ENCODE peak calls at places on chromosome 11, in seven cellular contexts. X, Y, B, O, P, R and H are unnamed samples.

GRCh38 chr11:125211191-125211953 is 46.8 kb downstream of the PKNOX2 start:
- DNase-seq in X (peak; percentile 60), Y (peak; percentile 10), B (no peak), O (no peak), P (no peak), R (no peak), H (no peak)

GRCh38 chr11:774873-775592 is 2.3 kb downstream of the GATD1 start:
- DNase-seq in X (no peak), Y (peak; percentile 33), B (peak; percentile 33), O (no peak), P (no peak), R (no peak), H (peak; percentile 33)

GRCh38 chr11:31692466-31692865 is 118.7 kb downstream of the PAX6 start:
- DNase-seq in X (no peak), Y (no peak), B (no peak), O (no peak), P (no peak), R (no peak), H (no peak)

GRCh38 chr11:132962026-132962425 is 570.3 kb downstream of the OPCML start:
- DNase-seq in X (no peak), Y (peak; percentile 72), B (no peak), O (no peak), P (no peak), R (no peak), H (no peak)

GRCh38 chr11:110376711-110377324 is 52.9 kb upstream of the FDX1 start:
- DNase-seq in X (peak; percentile 95), Y (peak; percentile 79), B (peak; percentile 44), O (peak; percentile 64), P (no peak), R (peak; percentile 65), H (peak; percentile 91)

GRCh38 chr11:74726547-74727182 is 4.6 kb downstream of the CHRDL2 start:
- DNase-seq in X (peak; percentile 75), Y (peak; percentile 85), B (peak; percentile 82), O (peak; percentile 59), P (peak; percentile 80), R (peak; percentile 73), H (peak; percentile 72)

GRCh38 chr11:76269247-76269646 is 62.9 kb upstream of the WNT11 start:
- DNase-seq in X (no peak), Y (no peak), B (no peak), O (no peak), P (no peak), R (no peak), H (no peak)

GRCh38 chr11:2584812-2585565 is 114.8 kb downstream of the KCNQ1OT1 start:
- DNase-seq in X (no peak), Y (no peak), B (peak; percentile 21), O (no peak), P (no peak), R (no peak), H (no peak)

GRCh38 chr11:134714021-134714656 is 302.1 kb upstream of the B3GAT1 start:
- DNase-seq in X (no peak), Y (no peak), B (no peak), O (no peak), P (no peak), R (no peak), H (no peak)

GRCh38 chr11:134261626-134262488 is 8.5 kb downstream of the ACAD8 start:
- DNase-seq in X (peak; percentile 67), Y (no peak), B (peak; percentile 69), O (no peak), P (peak; percentile 72), R (peak; percentile 21), H (no peak)

GRCh38 chr11:105137286-105137685 is 2.3 kb downstream of the CARD18 start:
- DNase-seq in X (no peak), Y (peak; percentile 43), B (no peak), O (no peak), P (no peak), R (no peak), H (no peak)

GRCh38 chr11:75338516-75339218 is 12.8 kb downstream of the ARRB1 start:
- DNase-seq in X (no peak), Y (peak; percentile 65), B (no peak), O (no peak), P (no peak), R (no peak), H (peak; percentile 77)

GRCh38 chr11:9219115-9219514 is 46.0 kb downstream of the DENND5A start:
- DNase-seq in X (no peak), Y (peak; percentile 55), B (no peak), O (no peak), P (no peak), R (peak; percentile 40), H (peak; percentile 52)

GRCh38 chr11:123304828-123305530 is 109.9 kb upstream of the CLMP start:
- DNase-seq in X (peak; percentile 58), Y (no peak), B (no peak), O (no peak), P (no peak), R (no peak), H (no peak)

GRCh38 chr11:36688132-36688531 is 90.1 kb upstream of the RAG2 start:
- DNase-seq in X (no peak), Y (no peak), B (no peak), O (no peak), P (no peak), R (no peak), H (no peak)

GRCh38 chr11:76752321-76753175 is 30.6 kb upstream of the TSKU start:
- DNase-seq in X (no peak), Y (peak; percentile 88), B (no peak), O (no peak), P (no peak), R (no peak), H (peak; percentile 39)

GRCh38 chr11:62556872-62557631 is 10.4 kb upstream of the AHNAK start:
- DNase-seq in X (peak; percentile 53), Y (peak; percentile 11), B (no peak), O (no peak), P (no peak), R (no peak), H (no peak)

GRCh38 chr11:3686751-3687150 is 15.6 kb upstream of the CHRNA10 start:
- DNase-seq in X (no peak), Y (peak; percentile 35), B (no peak), O (no peak), P (no peak), R (no peak), H (no peak)

GRCh38 chr11:125990244-125990643 is 44.4 kb downstream of the VSIG10L2 start:
- DNase-seq in X (no peak), Y (peak; percentile 67), B (no peak), O (no peak), P (no peak), R (no peak), H (peak; percentile 11)

GRCh38 chr11:58913685-58914084 is 25.6 kb upstream of the GLYATL1 start:
- DNase-seq in X (no peak), Y (no peak), B (no peak), O (no peak), P (no peak), R (no peak), H (no peak)

GRCh38 chr11:31397239-31397834 is 27.7 kb downstream of the DNAJC24 start:
- DNase-seq in X (peak; percentile 18), Y (peak; percentile 22), B (no peak), O (no peak), P (no peak), R (no peak), H (peak; percentile 36)

GRCh38 chr11:24859801-24860300 is 363.0 kb downstream of the LUZP2 start:
- DNase-seq in X (no peak), Y (no peak), B (no peak), O (no peak), P (no peak), R (no peak), H (no peak)

GRCh38 chr11:111707691-111708067 is 58.5 kb downstream of the PPP2R1B start:
- DNase-seq in X (no peak), Y (no peak), B (no peak), O (no peak), P (no peak), R (no peak), H (no peak)

GRCh38 chr11:46253258-46254134 is 24.0 kb upstream of the CREB3L1 start:
- DNase-seq in X (no peak), Y (no peak), B (peak; percentile 27), O (no peak), P (no peak), R (no peak), H (no peak)

GRCh38 chr11:32884770-32885384 is 7.7 kb upstream of the QSER1 start:
- DNase-seq in X (peak; percentile 53), Y (no peak), B (no peak), O (no peak), P (no peak), R (no peak), H (peak; percentile 28)

GRCh38 chr11:27882066-27882697 is 181.9 kb upstream of the BDNF start:
- DNase-seq in X (no peak), Y (peak; percentile 28), B (no peak), O (no peak), P (no peak), R (no peak), H (peak; percentile 19)

GRCh38 chr11:70430122-70430521 is 31.8 kb downstream of the CTTN start:
- DNase-seq in X (no peak), Y (no peak), B (no peak), O (no peak), P (no peak), R (no peak), H (no peak)

GRCh38 chr11:120563698-120564572 is 52.4 kb downstream of the GRIK4 start:
- DNase-seq in X (peak; percentile 84), Y (no peak), B (peak; percentile 60), O (peak; percentile 65), P (peak; percentile 75), R (no peak), H (peak; percentile 46)

GRCh38 chr11:98062714-98063113 is 958.0 kb upstream of the CNTN5 start:
- DNase-seq in X (no peak), Y (no peak), B (no peak), O (no peak), P (no peak), R (no peak), H (no peak)

GRCh38 chr11:107092667-107093066 is 74.4 kb upstream of the GUCY1A2 start:
- DNase-seq in X (no peak), Y (no peak), B (no peak), O (no peak), P (no peak), R (no peak), H (no peak)
- H3K23ac ChIP-seq in X (no peak overlapping the region), Y (no peak overlapping the region), B (no peak overlapping the region), O (no peak overlapping the region), P (no peak overlapping the region), R (no peak overlapping the region), H (peak overlapping the region; percentile 34)

GRCh38 chr11:130588471-130588870 is 140.0 kb downstream of the ADAMTS15 start:
- DNase-seq in X (no peak), Y (no peak), B (no peak), O (no peak), P (no peak), R (no peak), H (no peak)
- H3K23ac ChIP-seq in X (no peak overlapping the region), Y (no peak overlapping the region), B (no peak overlapping the region), O (no peak overlapping the region), P (no peak overlapping the region), R (no peak overlapping the region), H (no peak overlapping the region)

GRCh38 chr11:118859995-118860394 is 23.7 kb upstream of the CXCR5 start:
- DNase-seq in X (no peak), Y (no peak), B (no peak), O (no peak), P (no peak), R (no peak), H (no peak)
- H3K23ac ChIP-seq in X (no peak overlapping the region), Y (no peak overlapping the region), B (no peak overlapping the region), O (no peak overlapping the region), P (no peak overlapping the region), R (no peak overlapping the region), H (no peak overlapping the region)

DNA sequence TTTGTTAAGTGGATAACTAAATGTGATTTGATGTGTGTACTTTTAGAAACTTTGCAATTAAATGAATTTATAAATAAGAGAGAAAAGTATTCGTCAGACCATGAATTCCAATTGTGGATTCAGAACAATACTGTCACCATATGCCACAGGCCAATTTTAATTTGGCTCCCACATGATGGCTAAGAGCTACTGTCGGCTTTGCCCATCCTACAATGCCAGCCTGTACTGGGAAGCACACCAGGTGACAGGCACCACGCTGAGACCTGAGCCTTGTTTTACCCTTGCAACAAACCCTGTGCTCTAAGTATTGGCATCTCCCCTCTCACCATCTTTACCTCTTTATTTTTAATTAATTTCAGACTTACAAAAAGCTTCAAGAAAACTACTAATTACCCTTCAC is 14.0 kb downstream of the RAB30 start:
- DNase-seq in X (no peak), Y (no peak), B (no peak), O (no peak), P (no peak), R (no peak), H (no peak)
- H3K23ac ChIP-seq in X (no peak overlapping the region), Y (no peak overlapping the region), B (no peak overlapping the region), O (no peak overlapping the region), P (no peak overlapping the region), R (peak overlapping the region; percentile 53), H (no peak overlapping the region)